ENCODE peak calls at places on chromosomes 12 and 14, in nine cellular contexts. One of them, this sample, is unnamed.

GRCh38 chr12:53743277-53744129 is 8.3 kb downstream of the CISTR start:
- DNase-seq in naive thymus-derived CD4-positive, alpha-beta T cell: peak; percentile 50
- DNase-seq in prostate gland: peak; percentile 40
- DNase-seq in astrocyte of the spinal cord: peak; percentile 65
- DNase-seq in dorsolateral prefrontal cortex: peak; percentile 73
- DNase-seq in skeletal muscle cell: no peak
- DNase-seq in K562: peak; percentile 87
- DNase-seq in foreskin fibroblast: peak; percentile 33
- DNase-seq in adrenal gland: peak; percentile 43
- DNase-seq in this sample: peak; percentile 16

GRCh38 chr12:113587720-113588119 is 116.0 kb upstream of the LHX5 start:
- DNase-seq in naive thymus-derived CD4-positive, alpha-beta T cell: no peak
- DNase-seq in prostate gland: no peak
- DNase-seq in astrocyte of the spinal cord: no peak
- DNase-seq in dorsolateral prefrontal cortex: no peak
- DNase-seq in skeletal muscle cell: no peak
- DNase-seq in K562: no peak
- DNase-seq in foreskin fibroblast: no peak
- DNase-seq in adrenal gland: no peak
- DNase-seq in this sample: no peak

GRCh38 chr12:153080-153746 is 60.7 kb downstream of the SLC6A12 start:
- DNase-seq in naive thymus-derived CD4-positive, alpha-beta T cell: peak; percentile 21
- DNase-seq in prostate gland: peak; percentile 35
- DNase-seq in astrocyte of the spinal cord: peak; percentile 23
- DNase-seq in dorsolateral prefrontal cortex: peak; percentile 56
- DNase-seq in skeletal muscle cell: no peak
- DNase-seq in K562: peak; percentile 81
- DNase-seq in foreskin fibroblast: peak; percentile 20
- DNase-seq in adrenal gland: peak; percentile 45
- DNase-seq in this sample: no peak

GRCh38 chr12:123131879-123132402 is 18.9 kb downstream of the PITPNM2 start:
- DNase-seq in naive thymus-derived CD4-positive, alpha-beta T cell: peak; percentile 83
- DNase-seq in prostate gland: peak; percentile 79
- DNase-seq in astrocyte of the spinal cord: no peak
- DNase-seq in dorsolateral prefrontal cortex: no peak
- DNase-seq in skeletal muscle cell: no peak
- DNase-seq in K562: no peak
- DNase-seq in foreskin fibroblast: no peak
- DNase-seq in adrenal gland: no peak
- DNase-seq in this sample: no peak

GRCh38 chr14:78153069-78153351 is 17.2 kb upstream of the NRXN3 start:
- DNase-seq in naive thymus-derived CD4-positive, alpha-beta T cell: no peak
- DNase-seq in prostate gland: no peak
- DNase-seq in astrocyte of the spinal cord: peak; percentile 29
- DNase-seq in dorsolateral prefrontal cortex: no peak
- DNase-seq in skeletal muscle cell: no peak
- DNase-seq in K562: no peak
- DNase-seq in foreskin fibroblast: no peak
- DNase-seq in adrenal gland: no peak
- DNase-seq in this sample: peak; percentile 16

GRCh38 chr12:53289891-53290290 is 5.5 kb upstream of the PFDN5 start:
- DNase-seq in naive thymus-derived CD4-positive, alpha-beta T cell: no peak
- DNase-seq in prostate gland: no peak
- DNase-seq in astrocyte of the spinal cord: no peak
- DNase-seq in dorsolateral prefrontal cortex: no peak
- DNase-seq in skeletal muscle cell: no peak
- DNase-seq in K562: no peak
- DNase-seq in foreskin fibroblast: peak; percentile 39
- DNase-seq in adrenal gland: no peak
- DNase-seq in this sample: no peak

GRCh38 chr14:101739446-101740141 is 21.9 kb upstream of the PPP2R5C start:
- DNase-seq in naive thymus-derived CD4-positive, alpha-beta T cell: no peak
- DNase-seq in prostate gland: no peak
- DNase-seq in astrocyte of the spinal cord: no peak
- DNase-seq in dorsolateral prefrontal cortex: no peak
- DNase-seq in skeletal muscle cell: no peak
- DNase-seq in K562: no peak
- DNase-seq in foreskin fibroblast: no peak
- DNase-seq in adrenal gland: no peak
- DNase-seq in this sample: no peak

GRCh38 chr12:54217774-54218221 is 29.0 kb upstream of the SMUG1 start:
- DNase-seq in naive thymus-derived CD4-positive, alpha-beta T cell: no peak
- DNase-seq in prostate gland: no peak
- DNase-seq in astrocyte of the spinal cord: no peak
- DNase-seq in dorsolateral prefrontal cortex: peak; percentile 37
- DNase-seq in skeletal muscle cell: no peak
- DNase-seq in K562: no peak
- DNase-seq in foreskin fibroblast: no peak
- DNase-seq in adrenal gland: no peak
- DNase-seq in this sample: no peak

GRCh38 chr12:13153180-13153579 is 43.3 kb upstream of the EMP1 start:
- DNase-seq in naive thymus-derived CD4-positive, alpha-beta T cell: no peak
- DNase-seq in prostate gland: no peak
- DNase-seq in astrocyte of the spinal cord: no peak
- DNase-seq in dorsolateral prefrontal cortex: no peak
- DNase-seq in skeletal muscle cell: no peak
- DNase-seq in K562: no peak
- DNase-seq in foreskin fibroblast: no peak
- DNase-seq in adrenal gland: no peak
- DNase-seq in this sample: no peak

GRCh38 chr14:46108228-46108627 is 543.4 kb downstream of the RPL10L start:
- DNase-seq in naive thymus-derived CD4-positive, alpha-beta T cell: no peak
- DNase-seq in prostate gland: no peak
- DNase-seq in astrocyte of the spinal cord: no peak
- DNase-seq in dorsolateral prefrontal cortex: no peak
- DNase-seq in skeletal muscle cell: no peak
- DNase-seq in K562: no peak
- DNase-seq in foreskin fibroblast: no peak
- DNase-seq in adrenal gland: no peak
- DNase-seq in this sample: no peak
- H3K4me3 ChIP-seq in naive thymus-derived CD4-positive, alpha-beta T cell: no peak overlapping the region
- H3K4me3 ChIP-seq in prostate gland: no peak overlapping the region
- H3K4me3 ChIP-seq in astrocyte of the spinal cord: no peak overlapping the region
- H3K4me3 ChIP-seq in dorsolateral prefrontal cortex: no peak overlapping the region
- H3K4me3 ChIP-seq in skeletal muscle cell: no peak overlapping the region
- H3K4me3 ChIP-seq in K562: no peak overlapping the region
- H3K4me3 ChIP-seq in foreskin fibroblast: no peak overlapping the region
- H3K4me3 ChIP-seq in adrenal gland: no peak overlapping the region
- H3K4me3 ChIP-seq in this sample: no peak overlapping the region

DNA sequence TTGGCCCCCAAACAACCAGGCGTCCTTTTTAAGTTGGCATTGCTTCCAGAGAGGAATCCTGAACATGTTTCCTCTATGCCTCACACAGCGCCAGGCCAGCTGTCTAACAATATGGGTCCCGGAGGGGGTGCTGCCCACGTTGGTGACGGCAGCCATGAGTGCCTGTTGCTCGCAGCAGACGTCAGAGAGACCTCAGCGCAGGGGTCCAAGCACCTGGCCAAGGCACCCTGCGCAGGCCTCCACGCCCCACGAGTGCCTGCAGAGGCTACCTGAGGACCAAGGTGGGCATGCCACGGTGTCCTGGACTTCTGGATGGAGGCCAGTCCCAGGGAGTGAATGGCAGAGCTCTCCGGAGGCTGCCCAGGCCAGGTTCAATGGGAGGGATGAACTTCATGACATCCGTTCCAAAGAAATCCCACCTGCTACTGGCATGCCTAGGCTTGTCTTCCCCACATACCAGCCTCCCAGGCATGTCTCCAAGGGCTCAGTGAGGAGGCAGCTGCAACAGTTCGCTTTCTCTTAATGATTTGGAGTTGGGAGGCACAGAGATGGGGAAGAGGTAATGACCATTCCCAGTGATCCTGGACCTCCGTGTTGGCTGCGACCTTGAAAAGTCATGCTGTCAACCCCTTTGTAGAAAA is 11.6 kb upstream of the FOXN3 start:
- DNase-seq in naive thymus-derived CD4-positive, alpha-beta T cell: no peak
- DNase-seq in prostate gland: peak; percentile 64
- DNase-seq in astrocyte of the spinal cord: peak; percentile 47
- DNase-seq in dorsolateral prefrontal cortex: peak; percentile 88
- DNase-seq in skeletal muscle cell: no peak
- DNase-seq in K562: no peak
- DNase-seq in foreskin fibroblast: no peak
- DNase-seq in adrenal gland: no peak
- DNase-seq in this sample: no peak
- H3K4me3 ChIP-seq in naive thymus-derived CD4-positive, alpha-beta T cell: no peak overlapping the region
- H3K4me3 ChIP-seq in prostate gland: no peak overlapping the region
- H3K4me3 ChIP-seq in astrocyte of the spinal cord: no peak overlapping the region
- H3K4me3 ChIP-seq in dorsolateral prefrontal cortex: no peak overlapping the region
- H3K4me3 ChIP-seq in skeletal muscle cell: no peak overlapping the region
- H3K4me3 ChIP-seq in K562: no peak overlapping the region
- H3K4me3 ChIP-seq in foreskin fibroblast: no peak overlapping the region
- H3K4me3 ChIP-seq in adrenal gland: no peak overlapping the region
- H3K4me3 ChIP-seq in this sample: no peak overlapping the region

GRCh38 chr14:30709201-30709600 is 87.1 kb downstream of the SCFD1 start:
- DNase-seq in naive thymus-derived CD4-positive, alpha-beta T cell: no peak
- DNase-seq in prostate gland: no peak
- DNase-seq in astrocyte of the spinal cord: no peak
- DNase-seq in dorsolateral prefrontal cortex: no peak
- DNase-seq in skeletal muscle cell: no peak
- DNase-seq in K562: no peak
- DNase-seq in foreskin fibroblast: no peak
- DNase-seq in adrenal gland: no peak
- DNase-seq in this sample: no peak
- H3K4me3 ChIP-seq in naive thymus-derived CD4-positive, alpha-beta T cell: no peak overlapping the region
- H3K4me3 ChIP-seq in prostate gland: no peak overlapping the region
- H3K4me3 ChIP-seq in astrocyte of the spinal cord: no peak overlapping the region
- H3K4me3 ChIP-seq in dorsolateral prefrontal cortex: no peak overlapping the region
- H3K4me3 ChIP-seq in skeletal muscle cell: no peak overlapping the region
- H3K4me3 ChIP-seq in K562: no peak overlapping the region
- H3K4me3 ChIP-seq in foreskin fibroblast: no peak overlapping the region
- H3K4me3 ChIP-seq in adrenal gland: no peak overlapping the region
- H3K4me3 ChIP-seq in this sample: no peak overlapping the region

GRCh38 chr12:48954781-48955501 is 2.3 kb downstream of the ARF3 start:
- DNase-seq in naive thymus-derived CD4-positive, alpha-beta T cell: no peak
- DNase-seq in prostate gland: no peak
- DNase-seq in astrocyte of the spinal cord: no peak
- DNase-seq in dorsolateral prefrontal cortex: no peak
- DNase-seq in skeletal muscle cell: no peak
- DNase-seq in K562: no peak
- DNase-seq in foreskin fibroblast: no peak
- DNase-seq in adrenal gland: no peak
- DNase-seq in this sample: no peak
- H3K4me3 ChIP-seq in naive thymus-derived CD4-positive, alpha-beta T cell: no peak overlapping the region
- H3K4me3 ChIP-seq in prostate gland: no peak overlapping the region
- H3K4me3 ChIP-seq in astrocyte of the spinal cord: no peak overlapping the region
- H3K4me3 ChIP-seq in dorsolateral prefrontal cortex: no peak overlapping the region
- H3K4me3 ChIP-seq in skeletal muscle cell: no peak overlapping the region
- H3K4me3 ChIP-seq in K562: no peak overlapping the region
- H3K4me3 ChIP-seq in foreskin fibroblast: no peak overlapping the region
- H3K4me3 ChIP-seq in adrenal gland: no peak overlapping the region
- H3K4me3 ChIP-seq in this sample: no peak overlapping the region

GRCh38 chr14:36258241-36258640 is 62.2 kb downstream of the MBIP start:
- DNase-seq in naive thymus-derived CD4-positive, alpha-beta T cell: no peak
- DNase-seq in prostate gland: no peak
- DNase-seq in astrocyte of the spinal cord: no peak
- DNase-seq in dorsolateral prefrontal cortex: no peak
- DNase-seq in skeletal muscle cell: no peak
- DNase-seq in K562: no peak
- DNase-seq in foreskin fibroblast: no peak
- DNase-seq in adrenal gland: no peak
- DNase-seq in this sample: no peak

GRCh38 chr14:36260970-36261640 is 59.3 kb downstream of the MBIP start:
- DNase-seq in naive thymus-derived CD4-positive, alpha-beta T cell: no peak
- DNase-seq in prostate gland: no peak
- DNase-seq in astrocyte of the spinal cord: no peak
- DNase-seq in dorsolateral prefrontal cortex: no peak
- DNase-seq in skeletal muscle cell: no peak
- DNase-seq in K562: no peak
- DNase-seq in foreskin fibroblast: no peak
- DNase-seq in adrenal gland: no peak
- DNase-seq in this sample: no peak

GRCh38 chr14:36254020-36254614 is 66.3 kb downstream of the MBIP start:
- DNase-seq in naive thymus-derived CD4-positive, alpha-beta T cell: no peak
- DNase-seq in prostate gland: no peak
- DNase-seq in astrocyte of the spinal cord: no peak
- DNase-seq in dorsolateral prefrontal cortex: no peak
- DNase-seq in skeletal muscle cell: no peak
- DNase-seq in K562: no peak
- DNase-seq in foreskin fibroblast: no peak
- DNase-seq in adrenal gland: no peak
- DNase-seq in this sample: no peak

GRCh38 chr14:36256131-36256801 is 64.2 kb downstream of the MBIP start:
- DNase-seq in naive thymus-derived CD4-positive, alpha-beta T cell: no peak
- DNase-seq in prostate gland: peak; percentile 50
- DNase-seq in astrocyte of the spinal cord: no peak
- DNase-seq in dorsolateral prefrontal cortex: no peak
- DNase-seq in skeletal muscle cell: peak; percentile 15
- DNase-seq in K562: no peak
- DNase-seq in foreskin fibroblast: no peak
- DNase-seq in adrenal gland: peak; percentile 18
- DNase-seq in this sample: no peak
- H3K4me3 ChIP-seq in naive thymus-derived CD4-positive, alpha-beta T cell: no peak overlapping the region
- H3K4me3 ChIP-seq in prostate gland: no peak overlapping the region
- H3K4me3 ChIP-seq in astrocyte of the spinal cord: no peak overlapping the region
- H3K4me3 ChIP-seq in dorsolateral prefrontal cortex: no peak overlapping the region
- H3K4me3 ChIP-seq in skeletal muscle cell: no peak overlapping the region
- H3K4me3 ChIP-seq in K562: no peak overlapping the region
- H3K4me3 ChIP-seq in foreskin fibroblast: no peak overlapping the region
- H3K4me3 ChIP-seq in adrenal gland: no peak overlapping the region
- H3K4me3 ChIP-seq in this sample: no peak overlapping the region

GRCh38 chr12:6614513-6615177 is 7.5 kb upstream of the CHD4 start:
- DNase-seq in naive thymus-derived CD4-positive, alpha-beta T cell: no peak
- DNase-seq in prostate gland: no peak
- DNase-seq in astrocyte of the spinal cord: peak; percentile 14
- DNase-seq in dorsolateral prefrontal cortex: no peak
- DNase-seq in skeletal muscle cell: no peak
- DNase-seq in K562: no peak
- DNase-seq in foreskin fibroblast: no peak
- DNase-seq in adrenal gland: no peak
- DNase-seq in this sample: no peak

GRCh38 chr12:6613015-6613775 is 6.0 kb upstream of the CHD4 start:
- DNase-seq in naive thymus-derived CD4-positive, alpha-beta T cell: no peak
- DNase-seq in prostate gland: peak; percentile 81
- DNase-seq in astrocyte of the spinal cord: peak; percentile 87
- DNase-seq in dorsolateral prefrontal cortex: peak; percentile 67
- DNase-seq in skeletal muscle cell: no peak
- DNase-seq in K562: peak; percentile 66
- DNase-seq in foreskin fibroblast: peak; percentile 77
- DNase-seq in adrenal gland: peak; percentile 74
- DNase-seq in this sample: no peak

GRCh38 chr12:6612652-6613014 is 5.5 kb upstream of the CHD4 start:
- DNase-seq in naive thymus-derived CD4-positive, alpha-beta T cell: no peak
- DNase-seq in prostate gland: no peak
- DNase-seq in astrocyte of the spinal cord: no peak
- DNase-seq in dorsolateral prefrontal cortex: no peak
- DNase-seq in skeletal muscle cell: no peak
- DNase-seq in K562: no peak
- DNase-seq in foreskin fibroblast: no peak
- DNase-seq in adrenal gland: no peak
- DNase-seq in this sample: no peak

GRCh38 chr12:6613776-6614512 is 6.8 kb upstream of the CHD4 start:
- DNase-seq in naive thymus-derived CD4-positive, alpha-beta T cell: peak; percentile 28
- DNase-seq in prostate gland: peak; percentile 87
- DNase-seq in astrocyte of the spinal cord: peak; percentile 98
- DNase-seq in dorsolateral prefrontal cortex: peak; percentile 89
- DNase-seq in skeletal muscle cell: peak; percentile 96
- DNase-seq in K562: peak; percentile 82
- DNase-seq in foreskin fibroblast: peak; percentile 98
- DNase-seq in adrenal gland: peak; percentile 98
- DNase-seq in this sample: peak; percentile 89

DNA sequence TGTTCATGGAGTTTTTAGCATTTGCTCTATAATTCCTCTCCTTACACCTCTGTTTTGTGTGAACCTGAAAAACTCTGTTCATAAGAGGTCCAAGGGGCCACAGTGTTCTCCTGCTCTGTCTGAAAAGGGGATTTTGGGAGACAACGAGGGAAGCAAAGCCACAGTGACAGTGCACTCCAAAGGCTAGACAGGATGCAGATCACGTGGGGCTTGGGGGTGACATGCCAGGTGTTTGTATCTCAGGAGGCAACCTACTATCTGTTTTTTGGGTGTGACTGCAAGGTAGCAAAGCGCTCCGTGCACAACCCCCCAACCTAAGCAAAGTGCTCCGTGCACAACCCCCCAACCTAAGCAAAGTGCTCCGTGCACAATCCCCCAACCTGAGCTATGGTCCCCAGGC is 5.1 kb upstream of the CHD4 start:
- DNase-seq in naive thymus-derived CD4-positive, alpha-beta T cell: peak; percentile 58
- DNase-seq in prostate gland: no peak
- DNase-seq in astrocyte of the spinal cord: no peak
- DNase-seq in dorsolateral prefrontal cortex: no peak
- DNase-seq in skeletal muscle cell: no peak
- DNase-seq in K562: no peak
- DNase-seq in foreskin fibroblast: no peak
- DNase-seq in adrenal gland: no peak
- DNase-seq in this sample: no peak
- H3K4me3 ChIP-seq in naive thymus-derived CD4-positive, alpha-beta T cell: peak overlapping the region; percentile 17
- H3K4me3 ChIP-seq in prostate gland: no peak overlapping the region
- H3K4me3 ChIP-seq in astrocyte of the spinal cord: no peak overlapping the region
- H3K4me3 ChIP-seq in dorsolateral prefrontal cortex: no peak overlapping the region
- H3K4me3 ChIP-seq in skeletal muscle cell: no peak overlapping the region
- H3K4me3 ChIP-seq in K562: peak overlapping the region; percentile 32
- H3K4me3 ChIP-seq in foreskin fibroblast: no peak overlapping the region
- H3K4me3 ChIP-seq in adrenal gland: no peak overlapping the region
- H3K4me3 ChIP-seq in this sample: no peak overlapping the region

This sample was measured in astrocyte of the cerebellum.